ENCODE peak calls at places on chromosomes 7 and 10, in five cellular contexts. D, I, M, T and O are unnamed samples.

GRCh38 chr7:24825931-24826661 is 68.8 kb upstream of the GSDME start:
- DNase-seq in M (peak), I (peak), D (peak), T (no peak), O (no peak)

GRCh38 chr7:36506820-36507219 is 117.2 kb downstream of the ANLN start:
- DNase-seq in D (peak), I (peak), M (no peak), T (no peak), O (no peak)

GRCh38 chr10:62075912-62076311 is 174.4 kb downstream of the ARID5B start:
- DNase-seq in D (no peak), T (no peak), M (no peak), I (no peak), O (no peak)

GRCh38 chr7:156650042-156650441 is 9.5 kb downstream of the RNF32 start:
- DNase-seq in I (peak), D (no peak), T (peak), M (peak), O (no peak)

GRCh38 chr7:64908358-64908757 is 5.3 kb downstream of the ZNF273 start:
- DNase-seq in T (no peak), M (no peak), D (no peak), I (no peak), O (no peak)

GRCh38 chr7:152313879-152314604 is 121.8 kb downstream of the KMT2C start:
- DNase-seq in M (no peak), I (peak), T (peak), D (peak), O (peak)

GRCh38 chr7:102912742-102913141 is at the start of gene LRRC17:
- DNase-seq in T (no peak), I (no peak), D (peak), M (no peak), O (no peak)

GRCh38 chr10:30984563-30985328 is 46.9 kb downstream of the ZNF438 start:
- DNase-seq in T (no peak), M (no peak), D (no peak), I (no peak), O (no peak)

GRCh38 chr7:20164420-20165145 is 52.6 kb downstream of the MACC1 start:
- DNase-seq in M (no peak), T (no peak), D (no peak), I (no peak), O (no peak)

GRCh38 chr10:93481931-93482834 is at the start of gene MYOF:
- DNase-seq in M (peak), D (peak), T (peak), I (peak), O (peak)

GRCh38 chr7:50266893-50267386 is 37.6 kb upstream of the IKZF1 start:
- DNase-seq in D (no peak), I (no peak), T (no peak), M (peak), O (no peak)

GRCh38 chr10:34808789-34809745 is 6.0 kb downstream of the PARD3 start:
- DNase-seq in M (no peak), I (no peak), T (no peak), D (peak), O (peak)

GRCh38 chr7:130084037-130084875 is 13.9 kb downstream of the KLHDC10 start:
- DNase-seq in D (no peak), M (no peak), I (no peak), T (no peak), O (no peak)

GRCh38 chr10:85557077-85557476 is 809.5 kb downstream of the GRID1 start:
- DNase-seq in M (no peak), D (no peak), T (no peak), I (no peak), O (no peak)

GRCh38 chr7:30842542-30843451 is 68.9 kb upstream of the AQP1 start:
- DNase-seq in I (no peak), T (no peak), D (no peak), M (no peak), O (peak)

GRCh38 chr10:45580781-45581496 is 91.6 kb downstream of the ZFAND4 start:
- DNase-seq in T (no peak), I (no peak), M (no peak), D (no peak), O (no peak)

GRCh38 chr10:10010397-10010796 is 1007.3 kb upstream of the CELF2 start:
- DNase-seq in T (no peak), I (no peak), D (no peak), M (no peak), O (no peak)

GRCh38 chr7:103148131-103148993 is 537 bp downstream of the NAPEPLD start:
- DNase-seq in I (no peak), M (no peak), D (no peak), T (no peak), O (no peak)

GRCh38 chr10:79372871-79373270 is 25.6 kb downstream of the PPIF start:
- DNase-seq in M (no peak), T (no peak), D (no peak), I (no peak), O (no peak)

GRCh38 chr7:27236053-27236410 is 6.6 kb upstream of the EVX1 start:
- DNase-seq in T (no peak), D (no peak), I (no peak), M (no peak), O (no peak)

GRCh38 chr7:27237735-27238334 is 4.8 kb upstream of the EVX1 start:
- DNase-seq in M (no peak), I (no peak), D (peak), T (no peak), O (no peak)

GRCh38 chr7:27239780-27240731 is 2.5 kb upstream of the EVX1 start:
- DNase-seq in I (no peak), M (no peak), D (no peak), T (no peak), O (no peak)

GRCh38 chr7:27238979-27239779 is 3.4 kb upstream of the EVX1 start:
- DNase-seq in T (no peak), D (no peak), M (no peak), I (no peak), O (no peak)

DNA sequence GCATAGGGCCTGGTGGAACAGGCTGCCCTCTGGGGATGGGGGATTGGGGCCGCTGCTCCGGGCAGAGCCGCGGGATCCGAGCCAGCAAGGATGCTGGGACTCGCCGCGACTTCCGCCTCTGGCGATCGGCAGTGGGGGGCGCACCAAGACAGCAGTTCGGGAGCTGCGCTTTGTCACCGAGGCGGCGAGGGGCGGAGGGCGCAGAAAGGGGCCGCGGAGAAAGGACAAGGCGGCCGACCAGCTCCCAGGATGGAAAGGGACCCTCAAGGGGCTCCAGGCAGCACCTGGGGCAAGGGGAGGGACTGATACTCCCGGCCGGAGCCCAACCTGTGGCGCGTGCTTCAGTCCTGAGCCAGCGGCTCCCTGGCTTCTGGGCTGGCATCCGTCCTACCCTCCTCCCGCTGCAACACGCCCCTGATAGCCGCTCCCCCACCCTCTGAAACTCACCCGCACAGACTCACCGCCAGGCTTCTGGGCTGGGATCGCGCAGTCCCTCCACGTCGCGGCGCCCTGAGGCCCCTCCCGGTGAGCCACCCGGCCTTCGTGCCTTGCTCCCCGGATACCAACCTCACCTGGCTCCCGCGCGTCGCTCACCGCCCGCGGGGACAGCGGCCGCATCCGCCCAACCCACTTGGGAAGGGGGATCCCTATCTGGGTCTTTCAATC is 7.1 kb upstream of the EVX1 start:
- DNase-seq in D (no peak), I (peak), M (peak), T (no peak), O (no peak)
- TF ChIP-seq CTCF in D (peak), I (peak), M (peak), T (peak), O (no peak)

DNA sequence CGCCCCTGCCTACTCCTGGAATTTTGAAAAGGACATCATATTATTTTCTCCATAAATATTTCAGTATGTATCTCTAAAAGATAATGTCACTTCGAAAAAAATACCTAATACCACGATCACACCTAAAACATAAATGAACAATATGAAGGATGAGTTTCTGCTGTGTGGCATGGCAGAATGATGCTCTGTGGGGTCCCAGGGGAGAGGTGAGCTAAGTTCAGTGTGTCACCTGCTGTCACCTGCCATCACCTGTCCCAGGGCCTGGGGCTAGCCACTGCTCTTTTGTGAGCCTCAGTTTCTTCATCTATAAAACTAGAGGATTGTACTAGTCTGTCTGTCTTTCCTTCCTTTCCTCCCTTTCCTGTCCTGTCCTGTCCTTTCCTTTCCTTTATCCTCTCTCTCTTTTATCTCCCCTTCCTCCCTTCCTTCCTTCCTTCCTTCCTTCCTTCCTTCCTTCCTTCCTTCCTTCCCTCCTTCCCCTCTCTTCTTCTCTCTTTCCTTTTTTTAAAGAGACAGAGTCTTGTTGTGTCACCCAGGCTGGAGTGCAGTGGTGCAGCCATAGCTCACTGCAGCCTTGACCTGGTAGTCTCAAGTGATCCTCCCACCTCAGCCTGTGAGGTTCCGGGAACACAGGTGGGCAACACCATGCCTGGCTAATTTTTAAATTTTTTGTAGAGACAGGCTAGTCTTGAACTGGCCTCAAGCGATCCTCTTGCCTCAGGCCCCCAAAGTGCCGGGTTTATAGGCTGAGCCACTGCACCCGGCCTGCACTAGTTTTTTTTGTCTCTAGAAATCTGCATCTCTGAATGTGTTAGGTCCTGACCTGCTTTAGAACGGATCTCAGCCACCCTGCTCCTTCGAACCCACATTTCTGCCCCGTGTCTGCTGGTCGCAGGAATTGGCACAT is 43.1 kb downstream of the CUX1 start:
- DNase-seq in D (no peak), T (no peak), M (no peak), I (no peak), O (no peak)
- TF ChIP-seq POLR2A in D (no peak), T (no peak), M (no peak), I (no peak), O (no peak)

DNA sequence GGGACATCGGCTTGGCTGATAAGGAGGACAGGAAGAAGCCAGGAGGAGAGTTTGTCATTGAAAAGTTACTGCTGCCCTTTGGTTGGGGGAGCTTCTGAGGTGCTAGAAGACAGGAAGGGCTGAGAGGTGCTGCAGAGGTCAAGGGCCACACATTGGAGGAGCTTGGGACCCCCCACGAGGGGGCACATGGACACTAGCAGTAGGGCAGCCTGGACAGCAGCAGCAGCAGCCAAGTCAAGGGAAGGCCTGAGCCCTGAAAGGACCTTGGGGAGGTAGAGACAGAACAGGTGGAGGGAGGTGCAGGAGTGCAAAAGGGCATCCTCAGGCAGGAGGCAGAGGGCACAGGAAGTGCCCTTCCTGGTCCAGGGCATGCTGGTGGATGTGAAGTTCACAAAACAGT is 439.7 kb upstream of the IGFBP3 start:
- DNase-seq in I (no peak), D (no peak), M (no peak), T (no peak), O (no peak)
- TF ChIP-seq CTCF in I (no peak), D (no peak), M (no peak), T (no peak), O (no peak)

GRCh38 chr10:13349776-13350274 is 1.7 kb upstream of the SEPHS1 start:
- DNase-seq in M (peak), D (peak), I (no peak), T (peak), O (no peak)
- TF ChIP-seq POLR2A in M (no peak), D (no peak), I (no peak), T (peak), O (no peak)

DNA sequence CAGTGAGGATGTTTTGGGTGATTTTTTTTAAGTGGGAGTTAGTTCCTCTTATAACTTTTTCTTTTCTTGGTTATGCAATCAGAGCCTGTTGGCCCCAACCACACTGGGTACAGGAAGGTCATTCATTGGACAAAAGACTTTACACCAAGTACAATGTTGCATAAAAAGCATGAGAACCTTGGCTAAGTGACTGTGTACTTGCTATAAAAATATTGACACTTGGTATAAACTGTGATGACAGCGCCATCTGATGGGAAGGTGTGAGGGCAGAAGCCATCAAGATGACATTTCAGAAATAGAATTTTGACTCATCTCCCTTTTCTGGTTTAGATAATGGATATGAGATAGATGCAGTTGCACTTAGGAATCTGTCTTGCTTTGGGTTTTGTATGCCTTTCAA is 126.4 kb upstream of the CCDC6 start:
- DNase-seq in D (peak), M (peak), I (peak), T (peak), O (peak)
- TF ChIP-seq CTCF in D (peak), M (peak), I (peak), T (peak), O (no peak)